ENCODE peak calls at places on chromosome 13, in four cellular contexts. F is left kidney, T is M059J, Y is choroid plexus epithelial cell. X is an unnamed sample.

GRCh38 chr13:97852181-97852874 is 101.1 kb upstream of the IPO5 start:
- DNase-seq in F (no peak), T (no peak), Y (no peak), X (no peak)

GRCh38 chr13:44243198-44243852 is 130.3 kb upstream of the SERP2 start:
- DNase-seq in F (peak), T (peak), Y (peak), X (peak)

GRCh38 chr13:99651016-99651415 is 149.7 kb downstream of the TM9SF2 start:
- DNase-seq in F (no peak), T (no peak), Y (no peak), X (no peak)

GRCh38 chr13:58097831-58098230 is 466.3 kb downstream of the PCDH17 start:
- DNase-seq in F (no peak), T (peak), Y (peak), X (no peak)

GRCh38 chr13:85261757-85262346 is 537.4 kb downstream of the SLITRK6 start:
- DNase-seq in F (no peak), T (no peak), Y (peak), X (no peak)

GRCh38 chr13:101707659-101708058 is 255.2 kb downstream of the ITGBL1 start:
- DNase-seq in F (no peak), T (no peak), Y (no peak), X (no peak)

GRCh38 chr13:33146843-33147611 is 130.8 kb downstream of the KL start:
- DNase-seq in F (no peak), T (no peak), Y (no peak), X (no peak)

GRCh38 chr13:27476943-27477681 is 26.7 kb upstream of the MTIF3 start:
- DNase-seq in F (peak), T (peak), Y (peak), X (peak)

GRCh38 chr13:48159436-48160225 is 64.7 kb upstream of the MED4 start:
- DNase-seq in F (no peak), T (peak), Y (no peak), X (peak)

GRCh38 chr13:24050796-24051715 is 109.5 kb upstream of the SPATA13 start:
- DNase-seq in F (no peak), T (no peak), Y (no peak), X (no peak)

GRCh38 chr13:106570354-106570822 is 2.5 kb upstream of the ARGLU1 start:
- DNase-seq in F (no peak), T (no peak), Y (peak), X (no peak)

GRCh38 chr13:110942248-110942981 is 27.5 kb upstream of the ANKRD10 start:
- DNase-seq in F (no peak), T (peak), Y (peak), X (peak)

GRCh38 chr13:39910833-39911232 is 255.4 kb downstream of the COG6 start:
- DNase-seq in F (no peak), T (peak), Y (peak), X (no peak)

GRCh38 chr13:109275390-109275789 is 511.0 kb downstream of the IRS2 start:
- DNase-seq in F (no peak), T (no peak), Y (no peak), X (no peak)

GRCh38 chr13:100673376-100673830 is 1.2 kb downstream of the TMTC4 start:
- DNase-seq in F (peak), T (no peak), Y (no peak), X (no peak)

GRCh38 chr13:70893832-70894231 is 785.6 kb upstream of the KLHL1 start:
- DNase-seq in F (no peak), T (no peak), Y (peak), X (no peak)

GRCh38 chr13:49935171-49936084 is 712 bp downstream of the SPRYD7 start:
- DNase-seq in F (peak), T (peak), Y (peak), X (peak)

GRCh38 chr13:111399334-111399733 is 78.9 kb downstream of the TEX29 start:
- DNase-seq in F (no peak), T (no peak), Y (no peak), X (no peak)

GRCh38 chr13:104592127-104592526 is 1525.9 kb upstream of the SLC10A2 start:
- DNase-seq in F (peak), T (peak), Y (peak), X (peak)

GRCh38 chr13:24512208-24513068 is at the start of gene PARP4:
- DNase-seq in F (peak), T (peak), Y (peak), X (peak)

GRCh38 chr13:29515372-29515771 is 80.1 kb downstream of the SLC7A1 start:
- DNase-seq in F (no peak), T (no peak), Y (no peak), X (no peak)

GRCh38 chr13:95020298-95020987 is 280.8 kb downstream of the ABCC4 start:
- DNase-seq in F (no peak), T (peak), Y (peak), X (peak)

GRCh38 chr13:100349594-100349993 is 239.0 kb downstream of the GGACT start:
- DNase-seq in F (peak), T (no peak), Y (no peak), X (no peak)

GRCh38 chr13:73025212-73026012 is 33.4 kb upstream of the KLF5 start:
- DNase-seq in F (no peak), T (peak), Y (peak), X (no peak)

GRCh38 chr13:26424181-26424580 is 133.3 kb upstream of the WASF3 start:
- DNase-seq in F (no peak), T (no peak), Y (no peak), X (no peak)

GRCh38 chr13:114008964-114009589 is 35.2 kb upstream of the C13orf46 start:
- DNase-seq in F (no peak), T (no peak), Y (no peak), X (no peak)

GRCh38 chr13:93169980-93170379 is 56.6 kb upstream of the GPC6 start:
- DNase-seq in F (no peak), T (peak), Y (peak), X (peak)

GRCh38 chr13:113974304-113975281 is 717 bp upstream of the C13orf46 start:
- DNase-seq in F (no peak), T (no peak), Y (no peak), X (no peak)

GRCh38 chr13:79070343-79070974 is 335.6 kb downstream of the RBM26 start:
- DNase-seq in F (no peak), T (no peak), Y (no peak), X (no peak)

GRCh38 chr13:85828094-85828684 is 29.0 kb upstream of the SLITRK6 start:
- DNase-seq in F (peak), T (peak), Y (peak), X (peak)

GRCh38 chr13:30827578-30827925 is 78.5 kb upstream of the MEDAG start:
- DNase-seq in F (no peak), T (no peak), Y (no peak), X (no peak)

GRCh38 chr13:52746141-52746540 is 6.5 kb upstream of the CNMD start:
- DNase-seq in F (no peak), T (no peak), Y (no peak), X (no peak)

GRCh38 chr13:30673669-30674521 is 56.2 kb downstream of the USPL1 start:
- DNase-seq in F (peak), T (peak), Y (peak), X (peak)

GRCh38 chr13:34993470-34993869 is 51.4 kb downstream of the NBEA start:
- DNase-seq in F (no peak), T (peak), Y (peak), X (no peak)

GRCh38 chr13:80166352-80166751 is 174.6 kb downstream of the SPRY2 start:
- DNase-seq in F (no peak), T (no peak), Y (peak), X (no peak)

GRCh38 chr13:94112227-94112626 is 367.3 kb downstream of the DCT start:
- DNase-seq in F (peak), T (peak), Y (peak), X (peak)

GRCh38 chr13:112895521-112896465 is 73.2 kb upstream of the MCF2L start:
- DNase-seq in F (peak), T (no peak), Y (no peak), X (no peak)

GRCh38 chr13:43766766-43767165 is 20.0 kb downstream of the ENOX1 start:
- DNase-seq in F (no peak), T (no peak), Y (no peak), X (no peak)

GRCh38 chr13:79936368-79937136 is 404.4 kb downstream of the SPRY2 start:
- DNase-seq in F (peak), T (peak), Y (peak), X (peak)

X was measured in LHCN-M2.